ENCODE peak calls at places on chromosomes 13 and 19, in four cellular contexts. One of them, this sample, is unnamed.

GRCh38 chr13:39196957-39197644 is 158.8 kb downstream of the NHLRC3 start:
- DNase-seq in nephron progenitor cell: no peak
- DNase-seq in kidney: no peak
- DNase-seq in activated CD4-positive, alpha-beta T cell treated with anti-CD3 and anti-CD28 coated beads, Interleukin-2, amount 50 U/mL, for 24 hours: no peak
- DNase-seq in this sample: no peak

GRCh38 chr19:50952890-50953289 is at the start of gene KLK5:
- DNase-seq in nephron progenitor cell: no peak
- DNase-seq in kidney: no peak
- DNase-seq in activated CD4-positive, alpha-beta T cell treated with anti-CD3 and anti-CD28 coated beads, Interleukin-2, amount 50 U/mL, for 24 hours: no peak
- DNase-seq in this sample: peak

GRCh38 chr19:5503598-5503997 is 48.4 kb downstream of the ZNRF4 start:
- DNase-seq in kidney: no peak
- DNase-seq in activated CD4-positive, alpha-beta T cell treated with anti-CD3 and anti-CD28 coated beads, Interleukin-2, amount 50 U/mL, for 24 hours: no peak
- DNase-seq in nephron progenitor cell: no peak
- DNase-seq in this sample: no peak

GRCh38 chr13:41418027-41418426 is 39.3 kb upstream of the RGCC start:
- DNase-seq in kidney: no peak
- DNase-seq in nephron progenitor cell: no peak
- DNase-seq in activated CD4-positive, alpha-beta T cell treated with anti-CD3 and anti-CD28 coated beads, Interleukin-2, amount 50 U/mL, for 24 hours: no peak
- DNase-seq in this sample: no peak

GRCh38 chr19:4851551-4852290 is 15.7 kb downstream of the PLIN3 start:
- DNase-seq in activated CD4-positive, alpha-beta T cell treated with anti-CD3 and anti-CD28 coated beads, Interleukin-2, amount 50 U/mL, for 24 hours: peak
- DNase-seq in kidney: peak
- DNase-seq in nephron progenitor cell: peak
- DNase-seq in this sample: peak

GRCh38 chr13:28622286-28622685 is 36.6 kb upstream of the POMP start:
- DNase-seq in activated CD4-positive, alpha-beta T cell treated with anti-CD3 and anti-CD28 coated beads, Interleukin-2, amount 50 U/mL, for 24 hours: no peak
- DNase-seq in nephron progenitor cell: no peak
- DNase-seq in kidney: no peak
- DNase-seq in this sample: no peak

GRCh38 chr19:1206063-1206732 is 620 bp downstream of the STK11 start:
- DNase-seq in nephron progenitor cell: no peak
- DNase-seq in kidney: peak
- DNase-seq in activated CD4-positive, alpha-beta T cell treated with anti-CD3 and anti-CD28 coated beads, Interleukin-2, amount 50 U/mL, for 24 hours: no peak
- DNase-seq in this sample: no peak

GRCh38 chr13:59666504-59666903 is 497.2 kb downstream of the DIAPH3 start:
- DNase-seq in nephron progenitor cell: no peak
- DNase-seq in kidney: no peak
- DNase-seq in activated CD4-positive, alpha-beta T cell treated with anti-CD3 and anti-CD28 coated beads, Interleukin-2, amount 50 U/mL, for 24 hours: no peak
- DNase-seq in this sample: no peak

GRCh38 chr13:64675256-64675892 is 2554.8 kb downstream of the PCDH9 start:
- DNase-seq in nephron progenitor cell: no peak
- DNase-seq in activated CD4-positive, alpha-beta T cell treated with anti-CD3 and anti-CD28 coated beads, Interleukin-2, amount 50 U/mL, for 24 hours: no peak
- DNase-seq in kidney: no peak
- DNase-seq in this sample: no peak

GRCh38 chr13:77595166-77595810 is 59.8 kb downstream of the SCEL start:
- DNase-seq in activated CD4-positive, alpha-beta T cell treated with anti-CD3 and anti-CD28 coated beads, Interleukin-2, amount 50 U/mL, for 24 hours: no peak
- DNase-seq in nephron progenitor cell: no peak
- DNase-seq in kidney: no peak
- DNase-seq in this sample: no peak

GRCh38 chr13:43061496-43062280 is 38.3 kb downstream of the DNAJC15 start:
- DNase-seq in activated CD4-positive, alpha-beta T cell treated with anti-CD3 and anti-CD28 coated beads, Interleukin-2, amount 50 U/mL, for 24 hours: peak
- DNase-seq in nephron progenitor cell: no peak
- DNase-seq in kidney: no peak
- DNase-seq in this sample: no peak

GRCh38 chr19:2327773-2328400 is 499 bp downstream of the LSM7 start:
- DNase-seq in kidney: no peak
- DNase-seq in nephron progenitor cell: no peak
- DNase-seq in activated CD4-positive, alpha-beta T cell treated with anti-CD3 and anti-CD28 coated beads, Interleukin-2, amount 50 U/mL, for 24 hours: peak
- DNase-seq in this sample: peak

GRCh38 chr13:80235559-80236296 is 105.2 kb downstream of the SPRY2 start:
- DNase-seq in activated CD4-positive, alpha-beta T cell treated with anti-CD3 and anti-CD28 coated beads, Interleukin-2, amount 50 U/mL, for 24 hours: no peak
- DNase-seq in nephron progenitor cell: no peak
- DNase-seq in kidney: no peak
- DNase-seq in this sample: no peak

GRCh38 chr19:49422407-49423277 is 599 bp downstream of the PTH2 start:
- DNase-seq in kidney: no peak
- DNase-seq in nephron progenitor cell: peak
- DNase-seq in activated CD4-positive, alpha-beta T cell treated with anti-CD3 and anti-CD28 coated beads, Interleukin-2, amount 50 U/mL, for 24 hours: no peak
- DNase-seq in this sample: peak

This sample was measured in H9.